ENCODE peak calls at places on chromosomes 13 and 19, in six cellular contexts. H, O, S, A, L and B are unnamed samples.

GRCh38 chr13:93320942-93321341 is 94.3 kb downstream of the GPC6 start:
- DNase-seq in H (no peak), O (no peak), S (no peak), A (no peak), L (no peak), B (no peak)

GRCh38 chr19:47891923-47892666 is 6.0 kb upstream of the SULT2A1 start:
- DNase-seq in H (no peak), O (peak; percentile 49), S (no peak), A (peak; percentile 7), L (no peak), B (peak; percentile 16)

GRCh38 chr13:76973920-76974617 is 17.8 kb upstream of the CLN5 start:
- DNase-seq in H (no peak), O (no peak), S (no peak), A (no peak), L (no peak), B (no peak)

GRCh38 chr13:49655906-49656305 is 27.6 kb downstream of the ARL11 start:
- DNase-seq in H (no peak), O (peak; percentile 38), S (no peak), A (peak; percentile 26), L (no peak), B (no peak)

GRCh38 chr13:32309312-32309711 is 5.9 kb downstream of the ZAR1L start:
- DNase-seq in H (no peak), O (peak; percentile 38), S (no peak), A (no peak), L (no peak), B (no peak)

GRCh38 chr13:28451482-28452217 is 43.3 kb downstream of the FLT1 start:
- DNase-seq in H (no peak), O (no peak), S (no peak), A (peak; percentile 48), L (no peak), B (no peak)

GRCh38 chr13:26186141-26186870 is 35.8 kb downstream of the RNF6 start:
- DNase-seq in H (peak; percentile 89), O (peak; percentile 95), S (peak; percentile 90), A (peak; percentile 86), L (peak; percentile 85), B (peak; percentile 90)

GRCh38 chr13:40549500-40550094 is 116.8 kb downstream of the FOXO1 start:
- DNase-seq in H (no peak), O (peak; percentile 38), S (no peak), A (peak; percentile 84), L (no peak), B (no peak)

GRCh38 chr19:58054792-58055482 is 4.1 kb upstream of the ZNF135 start:
- DNase-seq in H (no peak), O (peak; percentile 40), S (no peak), A (no peak), L (no peak), B (peak; percentile 23)

GRCh38 chr13:44304433-44304725 is 69.2 kb upstream of the SERP2 start:
- DNase-seq in H (no peak), O (no peak), S (no peak), A (no peak), L (no peak), B (no peak)

GRCh38 chr19:41792513-41793413 is 3.6 kb upstream of the CEACAM3 start:
- DNase-seq in H (no peak), O (peak; percentile 63), S (peak; percentile 61), A (peak; percentile 33), L (peak; percentile 69), B (peak; percentile 34)

GRCh38 chr13:66546534-66547379 is 683.4 kb downstream of the PCDH9 start:
- DNase-seq in H (no peak), O (peak; percentile 71), S (no peak), A (peak; percentile 58), L (no peak), B (no peak)

GRCh38 chr13:99985886-99986527 is 4.4 kb downstream of the ZIC2 start:
- DNase-seq in H (no peak), O (no peak), S (no peak), A (no peak), L (no peak), B (no peak)

GRCh38 chr19:40210919-40211318 is 7.3 kb downstream of the TTC9B start:
- DNase-seq in H (no peak), O (no peak), S (no peak), A (no peak), L (no peak), B (no peak)

GRCh38 chr19:3029070-3029923 is at the start of gene TLE2:
- DNase-seq in H (no peak), O (no peak), S (no peak), A (no peak), L (peak; percentile 34), B (no peak)

GRCh38 chr13:113651511-113652403 is 6.2 kb downstream of the ATP4B start:
- DNase-seq in H (no peak), O (no peak), S (no peak), A (no peak), L (no peak), B (no peak)

GRCh38 chr13:64855506-64855905 is 2374.6 kb downstream of the PCDH9 start:
- DNase-seq in H (no peak), O (peak; percentile 49), S (no peak), A (peak; percentile 58), L (no peak), B (no peak)

GRCh38 chr13:54845351-54845965 is 1816.8 kb downstream of the OLFM4 start:
- DNase-seq in H (no peak), O (no peak), S (no peak), A (no peak), L (no peak), B (no peak)

GRCh38 chr13:42354246-42355117 is 82.5 kb downstream of the AKAP11 start:
- DNase-seq in H (peak; percentile 61), O (peak; percentile 91), S (peak; percentile 46), A (peak; percentile 59), L (peak; percentile 23), B (peak; percentile 10)

GRCh38 chr13:111429064-111429558 is 108.7 kb downstream of the TEX29 start:
- DNase-seq in H (no peak), O (peak; percentile 15), S (peak; percentile 33), A (peak; percentile 10), L (peak; percentile 52), B (peak; percentile 42)

GRCh38 chr13:41496420-41497234 is 39.3 kb downstream of the RGCC start:
- DNase-seq in H (no peak), O (peak; percentile 87), S (no peak), A (peak; percentile 88), L (no peak), B (no peak)

GRCh38 chr13:94617389-94618000 is 15.8 kb downstream of the GPR180 start:
- DNase-seq in H (no peak), O (no peak), S (no peak), A (no peak), L (peak; percentile 14), B (peak; percentile 21)

GRCh38 chr19:48798937-48799336 is 11.9 kb downstream of the BCAT2 start:
- DNase-seq in H (no peak), O (peak; percentile 46), S (no peak), A (peak; percentile 53), L (no peak), B (no peak)

GRCh38 chr19:21101511-21102242 is 19.7 kb downstream of the ZNF714 start:
- DNase-seq in H (no peak), O (peak; percentile 57), S (no peak), A (no peak), L (no peak), B (no peak)

GRCh38 chr19:3844596-3844995 is 24.2 kb downstream of the ZFR2 start:
- DNase-seq in H (no peak), O (peak; percentile 71), S (no peak), A (peak; percentile 79), L (no peak), B (no peak)

GRCh38 chr19:28472843-28473242 is 740.1 kb downstream of the UQCRFS1 start:
- DNase-seq in H (no peak), O (no peak), S (no peak), A (peak; percentile 39), L (no peak), B (peak; percentile 26)

GRCh38 chr13:24116103-24116502 is 44.4 kb upstream of the SPATA13 start:
- DNase-seq in H (no peak), O (no peak), S (no peak), A (peak; percentile 7), L (no peak), B (no peak)

GRCh38 chr13:98239156-98240076 is 62.3 kb upstream of the RNF113B start:
- DNase-seq in H (no peak), O (no peak), S (no peak), A (no peak), L (no peak), B (no peak)

GRCh38 chr13:75486146-75486545 is 4.2 kb upstream of the TBC1D4 start:
- DNase-seq in H (no peak), O (no peak), S (no peak), A (no peak), L (no peak), B (no peak)

GRCh38 chr13:74134777-74135305 is 637 bp upstream of the KLF12 start:
- DNase-seq in H (no peak), O (no peak), S (peak; percentile 66), A (no peak), L (peak; percentile 67), B (no peak)

GRCh38 chr13:32206097-32206740 is 108.9 kb downstream of the ZAR1L start:
- DNase-seq in H (no peak), O (no peak), S (no peak), A (peak; percentile 64), L (no peak), B (no peak)

GRCh38 chr13:112746044-112746443 is 56.2 kb downstream of the ATP11A start:
- DNase-seq in H (no peak), O (no peak), S (no peak), A (no peak), L (no peak), B (no peak)

GRCh38 chr13:114010401-114011101 is 36.7 kb upstream of the C13orf46 start:
- DNase-seq in H (no peak), O (no peak), S (no peak), A (no peak), L (no peak), B (no peak)

GRCh38 chr13:99293178-99293577 is 14.0 kb downstream of the GPR183 start:
- DNase-seq in H (no peak), O (no peak), S (no peak), A (no peak), L (no peak), B (no peak)

GRCh38 chr13:98280176-98280510 is 103.1 kb upstream of the RNF113B start:
- DNase-seq in H (no peak), O (no peak), S (no peak), A (no peak), L (no peak), B (no peak)

GRCh38 chr19:16319466-16319865 is 5.2 kb upstream of the KLF2 start:
- DNase-seq in H (no peak), O (no peak), S (no peak), A (no peak), L (no peak), B (no peak)

GRCh38 chr13:32381539-32381938 is 46.4 kb downstream of the N4BP2L1 start:
- DNase-seq in H (no peak), O (peak; percentile 36), S (no peak), A (peak; percentile 30), L (peak; percentile 4), B (peak; percentile 19)

GRCh38 chr19:911197-912033 is 1.6 kb downstream of the R3HDM4 start:
- DNase-seq in H (no peak), O (no peak), S (no peak), A (no peak), L (no peak), B (no peak)